ENCODE peak calls at places on chromosome 19, in six cellular contexts. O, Y, N, Z, R and H are unnamed samples.

GRCh38 chr19:4018775-4019504 is 11.4 kb downstream of the PIAS4 start:
- DNase-seq in N (no peak), R (no peak), O (no peak), Y (no peak), Z (no peak), H (no peak)

GRCh38 chr19:16202320-16203255 is 4.9 kb downstream of the AP1M1 start:
- DNase-seq in Y (no peak), Z (no peak), O (no peak), R (no peak), N (no peak), H (no peak)

GRCh38 chr19:8302357-8302691 is 5.8 kb downstream of the CD320 start:
- DNase-seq in N (no peak), Y (peak; percentile 7), O (no peak), R (no peak), Z (peak; percentile 3), H (no peak)

GRCh38 chr19:42081584-42082258 is 5.8 kb downstream of the ZNF574 start:
- DNase-seq in Z (no peak), Y (no peak), R (peak; percentile 67), N (no peak), O (no peak), H (peak; percentile 85)

GRCh38 chr19:54188224-54188871 is 1.0 kb downstream of the MBOAT7 start:
- DNase-seq in Y (peak; percentile 54), N (no peak), R (peak; percentile 42), Z (peak; percentile 49), O (no peak), H (peak; percentile 91)

GRCh38 chr19:18254546-18255500 is 19.4 kb downstream of the IQCN start:
- DNase-seq in R (no peak), O (no peak), N (peak; percentile 40), Y (no peak), Z (no peak), H (no peak)

GRCh38 chr19:49188626-49189200 is 31.1 kb downstream of the TRPM4 start:
- DNase-seq in O (no peak), N (no peak), Y (no peak), R (no peak), Z (no peak), H (no peak)

GRCh38 chr19:11164879-11165406 is 9.4 kb upstream of the SPC24 start:
- DNase-seq in O (no peak), R (peak; percentile 97), Y (no peak), N (no peak), Z (no peak), H (no peak)

GRCh38 chr19:54458648-54459281 is 4.8 kb downstream of the LENG9 start:
- DNase-seq in Y (no peak), R (no peak), O (no peak), Z (no peak), N (peak; percentile 55), H (no peak)

GRCh38 chr19:1063030-1063908 is 3.7 kb upstream of the ARHGAP45 start:
- DNase-seq in Z (no peak), R (no peak), Y (peak; percentile 66), N (no peak), O (no peak), H (peak; percentile 53)

GRCh38 chr19:18807861-18808331 is 16.8 kb upstream of the COMP start:
- DNase-seq in O (no peak), R (no peak), Z (no peak), N (no peak), Y (no peak), H (no peak)

GRCh38 chr19:58182577-58182988 is 278 bp upstream of the ZNF274 start:
- DNase-seq in Z (peak; percentile 72), O (no peak), Y (peak; percentile 82), N (no peak), R (no peak), H (no peak)

GRCh38 chr19:45103625-45104319 is 10.8 kb downstream of the PPP1R37 start:
- DNase-seq in O (no peak), R (no peak), Y (no peak), Z (no peak), N (no peak), H (no peak)

GRCh38 chr19:6739390-6739883 is at the start of gene TRIP10:
- DNase-seq in R (peak; percentile 83), N (peak; percentile 78), Y (peak; percentile 73), Z (peak; percentile 81), O (peak; percentile 54), H (peak; percentile 87)

GRCh38 chr19:30719991-30720329 is 347.8 kb downstream of the ZNF536 start:
- DNase-seq in N (no peak), Z (no peak), R (no peak), Y (no peak), O (no peak), H (no peak)

GRCh38 chr19:374183-374885 is 29.7 kb upstream of the MIER2 start:
- DNase-seq in Z (no peak), Y (no peak), N (no peak), R (no peak), O (no peak), H (no peak)

GRCh38 chr19:662207-662961 is 630 bp downstream of the RNF126 start:
- DNase-seq in Z (peak; percentile 77), Y (peak; percentile 60), O (no peak), N (peak; percentile 59), R (peak; percentile 28), H (peak; percentile 58)

GRCh38 chr19:44570603-44570983 is 41.1 kb upstream of the CEACAM20 start:
- DNase-seq in N (no peak), Z (no peak), Y (no peak), O (no peak), R (no peak), H (no peak)

GRCh38 chr19:49489601-49490167 is 2.3 kb downstream of the RPL13A start:
- DNase-seq in N (no peak), Z (no peak), Y (no peak), R (no peak), O (no peak), H (no peak)

GRCh38 chr19:43420954-43421353 is 6.3 kb downstream of the TEX101 start:
- DNase-seq in Z (no peak), N (no peak), Y (no peak), O (no peak), R (no peak), H (no peak)

GRCh38 chr19:46416077-46416709 is 2.8 kb upstream of the CCDC8 start:
- DNase-seq in O (peak; percentile 72), Y (no peak), Z (no peak), N (peak; percentile 89), R (peak; percentile 91), H (peak; percentile 63)

GRCh38 chr19:51398096-51398704 is 7.8 kb upstream of the C19orf84 start:
- DNase-seq in Z (no peak), R (peak; percentile 37), O (no peak), N (no peak), Y (no peak), H (peak; percentile 41)

GRCh38 chr19:43562211-43562697 is 13.1 kb downstream of the XRCC1 start:
- DNase-seq in Z (no peak), R (no peak), N (no peak), O (no peak), Y (no peak), H (no peak)

GRCh38 chr19:55958356-55958755 is 10.7 kb downstream of the NLRP8 start:
- DNase-seq in Z (no peak), Y (no peak), R (no peak), N (no peak), O (no peak), H (no peak)

GRCh38 chr19:31274964-31275319 is 74.3 kb downstream of the TSHZ3 start:
- DNase-seq in Y (no peak), N (no peak), O (no peak), R (no peak), Z (no peak), H (no peak)

GRCh38 chr19:5892772-5893275 is 10.8 kb downstream of the NDUFA11 start:
- DNase-seq in Z (no peak), R (no peak), O (no peak), Y (no peak), N (no peak), H (no peak)

GRCh38 chr19:16297575-16298178 is 26.9 kb upstream of the KLF2 start:
- DNase-seq in R (no peak), O (no peak), Y (no peak), N (no peak), Z (no peak), H (no peak)